ENCODE peak calls at places on chromosomes 2 and 18, in six cellular contexts. P is transverse colon, D is tibial nerve, A is WTC11, J is astrocyte, M is lower lobe of right lung. B is an unnamed sample.

GRCh38 chr2:105541189-105542050 is 142.6 kb upstream of the FHL2 start:
- DNase-seq in P (no peak), D (no peak), A (no peak), J (no peak), M (no peak), B (no peak)

GRCh38 chr2:20012282-20013060 is at the start of gene MATN3:
- DNase-seq in P (peak; percentile 46), D (no peak), A (peak; percentile 77), J (peak; percentile 32), M (peak; percentile 71), B (peak; percentile 55)

GRCh38 chr2:85998071-85998991 is 107.4 kb downstream of the POLR1A start:
- DNase-seq in P (peak; percentile 24), D (peak; percentile 60), A (no peak), J (peak; percentile 81), M (no peak), B (no peak)

GRCh38 chr18:74840492-74841167 is 243.0 kb downstream of the ZNF407 start:
- DNase-seq in P (no peak), D (no peak), A (no peak), J (peak; percentile 43), M (no peak), B (no peak)

GRCh38 chr18:50128506-50129271 is 66.3 kb downstream of the MYO5B start:
- DNase-seq in P (peak; percentile 83), D (no peak), A (peak; percentile 27), J (no peak), M (no peak), B (peak; percentile 51)

GRCh38 chr2:217228732-217229131 is 368.9 kb upstream of the TNP1 start:
- DNase-seq in P (no peak), D (no peak), A (no peak), J (peak; percentile 42), M (no peak), B (no peak)

GRCh38 chr2:157806426-157806825 is 69.7 kb downstream of the ACVR1 start:
- DNase-seq in P (no peak), D (no peak), A (no peak), J (no peak), M (no peak), B (no peak)

GRCh38 chr2:128595763-128596452 is 277.2 kb upstream of the HS6ST1 start:
- DNase-seq in P (no peak), D (no peak), A (no peak), J (no peak), M (no peak), B (no peak)

GRCh38 chr2:197946562-197946961 is 142.2 kb downstream of the PLCL1 start:
- DNase-seq in P (no peak), D (no peak), A (no peak), J (no peak), M (no peak), B (no peak)

GRCh38 chr18:2222270-2223185 is 348.8 kb downstream of the METTL4 start:
- DNase-seq in P (peak; percentile 29), D (no peak), A (no peak), J (no peak), M (no peak), B (peak; percentile 53)

GRCh38 chr18:23416283-23416682 is 36.8 kb upstream of the RIOK3 start:
- DNase-seq in P (no peak), D (no peak), A (no peak), J (no peak), M (no peak), B (no peak)
- TF ChIP-seq CTCF in P (no peak), D (no peak), A (no peak), J (no peak), M (no peak), B (no peak)

GRCh38 chr2:68169308-68169707 is 11.6 kb downstream of the PNO1 start:
- DNase-seq in P (no peak), D (no peak), A (no peak), J (no peak), M (no peak), B (no peak)
- TF ChIP-seq CTCF in P (no peak), D (no peak), A (no peak), J (peak; percentile 9), M (no peak), B (no peak)

DNA sequence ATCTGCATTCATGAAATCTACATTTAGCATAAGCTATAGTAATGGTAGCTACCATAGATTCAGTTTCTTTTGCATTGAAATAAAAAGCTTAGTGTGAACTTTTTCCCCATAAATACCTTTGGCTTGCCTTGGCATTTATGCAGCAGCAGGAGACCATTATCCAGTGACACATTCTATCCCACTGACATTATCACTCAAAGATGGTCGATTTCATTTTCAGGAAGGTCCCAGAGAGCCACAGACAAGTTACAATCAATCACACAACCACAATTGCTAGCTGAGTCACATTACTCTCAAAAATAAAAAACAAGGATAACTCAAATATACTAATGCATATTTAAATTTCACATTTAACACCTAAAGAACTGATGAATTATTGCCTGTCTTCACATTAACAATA is 512.7 kb upstream of the CDH2 start:
- DNase-seq in P (no peak), D (no peak), A (no peak), J (no peak), M (no peak), B (no peak)
- TF ChIP-seq CTCF in P (no peak), D (no peak), A (no peak), J (no peak), M (no peak), B (no peak)

GRCh38 chr2:7133521-7133920 is 216.3 kb downstream of the RNF144A start:
- DNase-seq in P (no peak), D (no peak), A (peak; percentile 21), J (no peak), M (no peak), B (peak; percentile 36)
- TF ChIP-seq CTCF in P (no peak), D (no peak), A (no peak), J (no peak), M (no peak), B (no peak)

B was measured in Calu3.